ENCODE peak calls at places on chromosomes 1 and 21, in ten cellular contexts. P is central memory CD4-positive, alpha-beta T cell; O is activated naive CD4-positive, alpha-beta T cell treated with anti-CD3 and anti-CD28 coated beads, Interleukin-2, amount 10 ng/mL, durations not matched to agents 7 days and 5 days; S is AG09309; N is SHP77 treated with DMSO at 0.1 percent for 48 hours; H is iPS DF 6.9; Y is smooth muscle cell of the brain vasculature; G is stimulated activated CD4-positive, alpha-beta T cell treated with anti-CD3 and anti-CD28 coated beads, TNF-alpha, amount 100 ng/mL, for 24 hours; M is nephron progenitor cell; A is right cardiac atrium. K is an unnamed sample.

GRCh38 chr1:169745015-169745861 is 11.4 kb upstream of the SELE start:
- DNase-seq in P (no peak), O (no peak), S (no peak), N (no peak), H (no peak), Y (peak), G (no peak), M (no peak), A (peak), K (no peak)

GRCh38 chr1:193794239-193794638 is 607.8 kb upstream of the B3GALT2 start:
- DNase-seq in P (no peak), O (no peak), S (no peak), N (no peak), H (no peak), Y (no peak), G (no peak), M (no peak), A (no peak), K (no peak)

GRCh38 chr1:241950390-241950789 is 7.2 kb upstream of the BECN2 start:
- DNase-seq in P (no peak), O (no peak), S (peak), N (no peak), H (no peak), Y (no peak), G (no peak), M (no peak), A (no peak), K (no peak)

GRCh38 chr1:235986869-235987268 is 78.0 kb downstream of the NID1 start:
- DNase-seq in P (no peak), O (no peak), S (no peak), N (no peak), H (no peak), Y (no peak), G (no peak), M (no peak), A (no peak), K (no peak)

GRCh38 chr1:48761411-48761810 is 15.3 kb downstream of the BEND5 start:
- DNase-seq in P (no peak), O (no peak), S (peak), N (no peak), H (no peak), Y (no peak), G (no peak), M (no peak), A (no peak), K (no peak)

GRCh38 chr1:230189276-230190183 is 122.5 kb downstream of the GALNT2 start:
- DNase-seq in P (no peak), O (no peak), S (no peak), N (peak), H (no peak), Y (no peak), G (no peak), M (no peak), A (no peak), K (no peak)

GRCh38 chr1:7406641-7407546 is 364.2 kb upstream of the VAMP3 start:
- DNase-seq in P (no peak), O (no peak), S (no peak), N (no peak), H (no peak), Y (no peak), G (no peak), M (no peak), A (no peak), K (no peak)

GRCh38 chr1:202837746-202838145 is 27.0 kb downstream of the PCAT6 start:
- DNase-seq in P (no peak), O (no peak), S (no peak), N (no peak), H (no peak), Y (no peak), G (no peak), M (no peak), A (no peak), K (no peak)

GRCh38 chr21:29377266-29377665 is 78.5 kb downstream of the BACH1 start:
- DNase-seq in P (no peak), O (no peak), S (no peak), N (no peak), H (no peak), Y (no peak), G (no peak), M (no peak), A (no peak), K (no peak)

GRCh38 chr1:67460648-67461500 is 30.7 kb upstream of the SERBP1 start:
- DNase-seq in P (no peak), O (no peak), S (no peak), N (no peak), H (no peak), Y (no peak), G (no peak), M (no peak), A (peak), K (no peak)

GRCh38 chr1:227318852-227319607 is 738 bp upstream of the CDC42BPA start:
- DNase-seq in P (no peak), O (no peak), S (no peak), N (peak), H (peak), Y (no peak), G (no peak), M (peak), A (peak), K (no peak)

GRCh38 chr1:237873487-237873927 is 17.2 kb downstream of the ZP4 start:
- DNase-seq in P (no peak), O (no peak), S (peak), N (no peak), H (peak), Y (no peak), G (no peak), M (no peak), A (no peak), K (no peak)

GRCh38 chr1:172719066-172719627 is 60.2 kb downstream of the FASLG start:
- DNase-seq in P (no peak), O (no peak), S (no peak), N (no peak), H (no peak), Y (no peak), G (no peak), M (no peak), A (no peak), K (no peak)

GRCh38 chr1:172976222-172977041 is 74.3 kb downstream of the TNFSF18 start:
- DNase-seq in P (no peak), O (no peak), S (peak), N (no peak), H (no peak), Y (peak), G (no peak), M (no peak), A (peak), K (no peak)

GRCh38 chr1:224783006-224783651 is 146.3 kb upstream of the DNAH14 start:
- DNase-seq in P (no peak), O (no peak), S (no peak), N (no peak), H (no peak), Y (no peak), G (no peak), M (no peak), A (no peak), K (no peak)

GRCh38 chr1:52162947-52163346 is 21.1 kb downstream of the ZFYVE9 start:
- DNase-seq in P (no peak), O (no peak), S (no peak), N (no peak), H (no peak), Y (no peak), G (no peak), M (no peak), A (no peak), K (no peak)

GRCh38 chr1:73998348-73998959 is 199.5 kb downstream of the LRRIQ3 start:
- DNase-seq in P (no peak), O (no peak), S (peak), N (peak), H (peak), Y (no peak), G (no peak), M (no peak), A (no peak), K (peak)

GRCh38 chr1:99527078-99527477 is 118.8 kb upstream of the PALMD start:
- DNase-seq in P (no peak), O (no peak), S (no peak), N (no peak), H (no peak), Y (no peak), G (no peak), M (no peak), A (no peak), K (no peak)

GRCh38 chr1:166814611-166815010 is 24.7 kb upstream of the POGK start:
- DNase-seq in P (no peak), O (no peak), S (no peak), N (no peak), H (no peak), Y (no peak), G (no peak), M (no peak), A (no peak), K (no peak)

GRCh38 chr1:3691421-3692204 is 39.3 kb downstream of the TP73 start:
- DNase-seq in P (no peak), O (no peak), S (no peak), N (no peak), H (no peak), Y (no peak), G (no peak), M (no peak), A (no peak), K (no peak)

GRCh38 chr1:113860891-113861290 is 10.6 kb downstream of the PTPN22 start:
- DNase-seq in P (no peak), O (no peak), S (peak), N (no peak), H (no peak), Y (peak), G (no peak), M (no peak), A (no peak), K (no peak)

GRCh38 chr1:107965112-107965991 is at the start of gene VAV3:
- DNase-seq in P (peak), O (peak), S (no peak), N (peak), H (peak), Y (peak), G (peak), M (peak), A (peak), K (peak)

GRCh38 chr1:244214009-244214967 is 163.2 kb downstream of the ZBTB18 start:
- DNase-seq in P (no peak), O (no peak), S (peak), N (no peak), H (peak), Y (peak), G (no peak), M (no peak), A (no peak), K (no peak)

GRCh38 chr21:44965251-44966022 is 25.6 kb downstream of the SLX9 start:
- DNase-seq in P (peak), O (no peak), S (peak), N (no peak), H (no peak), Y (no peak), G (peak), M (no peak), A (peak), K (no peak)

GRCh38 chr1:53638641-53639035 is 100.3 kb downstream of the GLIS1 start:
- DNase-seq in P (no peak), O (peak), S (no peak), N (no peak), H (no peak), Y (no peak), G (no peak), M (no peak), A (no peak), K (no peak)

GRCh38 chr1:2637472-2637871 is 4.7 kb upstream of the MMEL1 start:
- DNase-seq in P (no peak), O (no peak), S (no peak), N (no peak), H (no peak), Y (no peak), G (no peak), M (no peak), A (no peak), K (no peak)